ENCODE peak calls at places on chromosomes 13 and 19, in seven cellular contexts. I is progenitor cell of endocrine pancreas, J is upper lobe of left lung, U is tibial artery, E is AG04450, K is endothelial cell, V is MM.1S. Y is an unnamed sample.

GRCh38 chr13:72851678-72852014 is 69.7 kb downstream of the PIBF1 start:
- DNase-seq in V (no peak), J (no peak), K (no peak), U (no peak), I (no peak), E (no peak), Y (no peak)

GRCh38 chr19:10332158-10332964 is 968 bp downstream of the RAVER1 start:
- DNase-seq in K (peak; percentile 18), U (no peak), E (no peak), I (no peak), V (no peak), J (no peak), Y (no peak)

GRCh38 chr19:47755762-47756626 is 10.6 kb downstream of the NOP53 start:
- DNase-seq in I (no peak), U (no peak), K (no peak), E (no peak), J (no peak), V (no peak), Y (no peak)

GRCh38 chr13:108705031-108705430 is 75.6 kb downstream of the MYO16 start:
- DNase-seq in K (no peak), V (no peak), J (no peak), I (no peak), E (no peak), U (no peak), Y (no peak)

GRCh38 chr13:24306632-24307031 is 2.7 kb upstream of the C1QTNF9 start:
- DNase-seq in V (no peak), U (no peak), E (peak; percentile 8), K (no peak), J (no peak), I (no peak), Y (no peak)

GRCh38 chr13:46844431-46844830 is 47.5 kb upstream of the ESD start:
- DNase-seq in I (no peak), K (no peak), E (no peak), V (no peak), U (no peak), J (no peak), Y (no peak)

GRCh38 chr13:110779046-110779445 is 65.5 kb downstream of the ING1 start:
- DNase-seq in J (no peak), K (no peak), U (no peak), E (no peak), I (no peak), V (no peak), Y (no peak)

GRCh38 chr13:46983881-46984280 is 87.0 kb upstream of the HTR2A start:
- DNase-seq in I (no peak), V (peak; percentile 80), K (no peak), E (peak; percentile 8), J (no peak), U (no peak), Y (no peak)

GRCh38 chr19:8206147-8207087 is 2.8 kb upstream of the CERS4 start:
- DNase-seq in I (no peak), K (no peak), U (no peak), J (no peak), V (no peak), E (no peak), Y (no peak)

GRCh38 chr19:1929051-1929742 is 11.8 kb upstream of the CSNK1G2 start:
- DNase-seq in I (peak; percentile 79), U (peak; percentile 83), E (no peak), K (peak; percentile 91), V (peak; percentile 87), J (peak; percentile 89), Y (peak; percentile 83)

GRCh38 chr19:1932395-1932794 is 8.6 kb upstream of the CSNK1G2 start:
- DNase-seq in E (no peak), J (no peak), U (no peak), K (no peak), I (no peak), V (no peak), Y (no peak)

GRCh38 chr19:1933245-1933644 is 7.7 kb upstream of the CSNK1G2 start:
- DNase-seq in U (no peak), E (no peak), V (no peak), J (no peak), K (no peak), I (no peak), Y (no peak)

GRCh38 chr19:1933942-1934341 is 7.0 kb upstream of the CSNK1G2 start:
- DNase-seq in U (no peak), K (no peak), J (no peak), V (no peak), I (no peak), E (no peak), Y (no peak)

GRCh38 chr19:1931445-1931844 is 9.5 kb upstream of the CSNK1G2 start:
- DNase-seq in V (no peak), U (no peak), E (no peak), I (no peak), K (no peak), J (no peak), Y (no peak)
- TF ChIP-seq CTCF in V (no peak), U (no peak), E (no peak), I (no peak), K (no peak), J (no peak), Y (no peak)

DNA sequence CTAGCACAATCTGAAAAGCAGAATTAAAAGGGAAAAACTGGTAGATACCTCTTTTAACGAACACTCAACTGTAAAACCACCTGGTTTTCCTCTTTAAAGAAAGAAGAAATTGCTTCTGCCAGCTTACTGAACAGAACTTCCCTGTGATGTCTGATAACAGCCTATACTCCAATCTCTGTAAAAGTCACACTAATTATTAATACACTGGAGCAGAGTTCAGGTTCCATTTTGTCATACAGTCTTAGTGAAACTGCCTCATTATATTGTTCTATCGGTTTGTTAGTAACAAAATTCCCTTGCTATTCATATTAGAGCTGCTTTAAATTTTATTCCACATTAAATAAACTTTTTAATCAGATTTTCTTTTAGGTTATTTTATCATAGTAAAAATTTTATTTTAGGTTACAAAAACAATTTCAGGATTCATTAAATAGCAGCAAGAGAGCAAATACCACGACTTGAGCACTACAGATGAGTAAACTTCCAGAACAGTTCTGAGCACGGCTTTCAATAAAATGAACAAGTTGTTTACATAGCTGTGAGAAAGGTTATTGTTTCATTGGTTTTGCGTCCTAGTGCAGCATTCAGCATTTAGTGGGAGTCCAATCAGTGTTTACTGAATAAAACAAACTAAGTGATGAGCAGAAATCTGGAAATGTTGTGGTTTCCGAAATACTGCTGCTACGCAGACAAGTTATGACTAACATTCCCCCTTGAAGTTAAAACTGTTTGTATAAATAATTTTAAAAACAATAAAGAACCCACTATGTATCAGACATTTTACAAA is 251.3 kb upstream of the STARD13 start:
- DNase-seq in V (no peak), E (peak; percentile 89), J (no peak), I (no peak), K (no peak), U (no peak), Y (no peak)
- TF ChIP-seq CTCF in V (no peak), E (no peak), J (no peak), I (no peak), K (no peak), U (no peak), Y (no peak)

DNA sequence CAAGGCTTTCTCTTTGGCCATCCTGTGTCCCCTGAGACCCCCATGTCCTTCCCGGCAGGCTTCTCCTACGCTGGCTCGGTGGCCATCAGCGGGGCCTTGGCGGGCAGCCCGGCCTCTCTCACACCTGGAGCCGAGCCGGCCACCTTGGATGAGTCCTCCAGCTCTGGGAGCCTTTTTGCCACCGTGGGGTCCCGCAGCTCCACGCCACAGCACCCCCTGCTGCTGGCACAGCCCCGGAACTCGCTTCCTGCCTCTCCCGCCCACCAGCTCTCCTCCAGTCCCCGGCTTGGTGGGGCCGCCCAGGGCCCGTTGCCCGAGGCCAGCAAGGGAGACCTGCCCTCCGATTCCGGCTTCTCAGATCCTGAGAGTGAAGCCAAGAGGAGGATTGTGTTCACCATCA is 14.2 kb downstream of the PLEKHJ1 start:
- DNase-seq in I (no peak), U (no peak), V (no peak), K (peak; percentile 40), J (no peak), E (no peak), Y (no peak)
- TF ChIP-seq CTCF in I (peak; percentile 21), U (peak; percentile 19), V (peak; percentile 9), K (no peak), J (no peak), E (peak; percentile 28), Y (no peak)

GRCh38 chr19:3276341-3276799 is 51.9 kb downstream of the CELF5 start:
- DNase-seq in U (no peak), J (peak; percentile 44), K (peak; percentile 30), V (no peak), I (peak; percentile 29), E (no peak), Y (no peak)

GRCh38 chr19:3272952-3273351 is 48.5 kb downstream of the CELF5 start:
- DNase-seq in J (no peak), E (no peak), K (no peak), V (no peak), U (no peak), I (no peak), Y (no peak)

GRCh38 chr19:3275583-3276340 is 51.3 kb downstream of the CELF5 start:
- DNase-seq in V (peak; percentile 31), E (peak; percentile 11), I (peak; percentile 55), K (peak; percentile 84), J (peak; percentile 86), U (no peak), Y (peak; percentile 58)

GRCh38 chr19:3274245-3275067 is 50.0 kb downstream of the CELF5 start:
- DNase-seq in K (no peak), V (no peak), E (no peak), U (no peak), I (no peak), J (no peak), Y (no peak)

GRCh38 chr19:3275068-3275582 is 50.7 kb downstream of the CELF5 start:
- DNase-seq in I (peak; percentile 49), K (peak; percentile 77), J (no peak), E (no peak), V (no peak), U (no peak), Y (no peak)
- TF ChIP-seq CTCF in I (no peak), K (peak; percentile 57), J (no peak), E (peak; percentile 46), V (peak; percentile 38), U (no peak), Y (no peak)

DNA sequence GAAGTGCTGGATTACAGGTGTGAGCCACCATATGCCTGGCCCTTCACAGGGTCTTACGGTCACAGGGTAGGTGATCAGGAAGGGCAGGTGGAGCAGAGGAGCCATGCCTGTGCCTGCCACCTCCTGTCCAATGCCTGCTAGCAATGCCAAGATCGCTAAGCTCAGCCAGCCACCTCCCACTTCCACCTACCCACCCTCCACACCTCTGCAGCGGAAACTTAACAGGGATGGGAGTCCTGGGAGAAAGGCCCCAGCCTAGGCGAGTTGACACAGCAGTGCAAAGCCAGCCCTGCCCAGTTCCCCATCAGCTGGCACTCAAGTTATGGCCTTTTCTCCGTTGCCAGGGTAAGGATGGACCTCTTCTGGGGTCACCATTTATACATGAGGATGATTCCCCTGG is 15.9 kb upstream of the FCHO1 start:
- DNase-seq in K (no peak), U (no peak), E (no peak), J (no peak), V (no peak), I (no peak), Y (no peak)
- TF ChIP-seq CTCF in K (no peak), U (no peak), E (no peak), J (no peak), V (no peak), I (no peak), Y (no peak)